ENCODE peak calls at places on chromosomes 4 and X, in nine cellular contexts. K, I, Y, O, S, Z, N, J and X are unnamed samples.

GRCh38 chrX:28659269-28659668 is 72.0 kb downstream of the IL1RAPL1 start:
- DNase-seq in N (no peak), O (no peak), Y (peak; percentile 3), J (no peak), S (no peak), I (no peak), K (no peak), Z (no peak), X (no peak)

GRCh38 chr4:36841583-36842326 is 402.8 kb upstream of the NWD2 start:
- DNase-seq in K (no peak), J (peak; percentile 22), N (no peak), S (no peak), O (no peak), Z (no peak), Y (peak; percentile 69), I (no peak), X (peak; percentile 26)

GRCh38 chr4:40241936-40242590 is 45.2 kb downstream of the RHOH start:
- DNase-seq in N (no peak), Z (no peak), K (no peak), O (no peak), Y (no peak), J (no peak), S (no peak), I (no peak), X (peak; percentile 14)

GRCh38 chr4:37966044-37966443 is 5.8 kb downstream of the PTTG2 start:
- DNase-seq in S (no peak), K (no peak), Z (no peak), J (no peak), Y (no peak), O (no peak), N (no peak), I (no peak), X (no peak)

GRCh38 chrX:129956765-129957164 is 25.7 kb upstream of the BCORL1 start:
- DNase-seq in N (no peak), S (no peak), O (no peak), J (no peak), I (no peak), K (no peak), Z (no peak), Y (no peak), X (no peak)

GRCh38 chr4:95705323-95705722 is 134.6 kb upstream of the PDHA2 start:
- DNase-seq in J (no peak), Y (no peak), O (no peak), I (no peak), K (no peak), Z (no peak), N (no peak), S (no peak), X (no peak)

GRCh38 chrX:125132274-125132673 is 187.4 kb upstream of the TEX13C start:
- DNase-seq in N (no peak), I (no peak), K (no peak), S (peak; percentile 24), Y (peak; percentile 7), J (no peak), Z (peak; percentile 27), O (no peak), X (no peak)

GRCh38 chr4:145808021-145808650 is 128.2 kb downstream of the C4orf51 start:
- DNase-seq in J (peak; percentile 35), Y (peak; percentile 91), Z (no peak), S (peak; percentile 86), K (no peak), O (no peak), I (no peak), N (peak; percentile 90), X (peak; percentile 96)

GRCh38 chr4:118881512-118882146 is 7.0 kb upstream of the SYNPO2 start:
- DNase-seq in S (no peak), J (no peak), O (no peak), N (no peak), Z (no peak), K (no peak), I (no peak), Y (no peak), X (no peak)

GRCh38 chr4:152655272-152656129 is 24.3 kb downstream of the TMEM154 start:
- DNase-seq in Z (no peak), S (no peak), I (no peak), N (no peak), O (no peak), Y (no peak), K (no peak), J (no peak), X (no peak)

GRCh38 chr4:18366762-18367358 is 345.3 kb upstream of the LCORL start:
- DNase-seq in Z (peak; percentile 38), J (no peak), O (no peak), I (peak; percentile 6), S (peak; percentile 30), Y (peak; percentile 72), K (no peak), N (peak; percentile 59), X (peak; percentile 1)

GRCh38 chrX:155645180-155645579 is 32.4 kb upstream of the TMLHE start:
- DNase-seq in I (no peak), J (no peak), Z (no peak), K (no peak), Y (no peak), S (no peak), N (no peak), O (no peak), X (no peak)

GRCh38 chr4:174669278-174669677 is 147.0 kb upstream of the HPGD start:
- DNase-seq in J (peak; percentile 55), K (no peak), S (peak; percentile 80), I (no peak), Y (no peak), Z (no peak), O (no peak), N (peak; percentile 80), X (peak; percentile 88)

GRCh38 chr4:152109585-152110509 is 349.0 kb upstream of the GATB start:
- DNase-seq in Z (no peak), N (peak; percentile 18), I (no peak), S (no peak), K (no peak), Y (no peak), J (no peak), O (no peak), X (no peak)